ENCODE peak calls at places on chromosomes 3 and 15, in four cellular contexts. E is M059J; D is NCI-H1092; L is activated CD4-positive, CD25-positive, alpha-beta regulatory T cell treated with anti-CD3 and anti-CD28 coated beads, Interleukin-2, amount 50 U/mL, for 72 hours. C is an unnamed sample.

GRCh38 chr3:72036899-72037298 is 252.0 kb upstream of the PROK2 start:
- DNase-seq in E (peak), D (no peak), L (no peak), C (peak)

GRCh38 chr3:46947981-46948791 is 28.4 kb downstream of the CCDC12 start:
- DNase-seq in E (peak), D (no peak), L (peak), C (peak)

GRCh38 chr15:101455291-101455916 is 34.1 kb downstream of the PCSK6 start:
- DNase-seq in E (no peak), D (no peak), L (no peak), C (no peak)

GRCh38 chr3:38662544-38662943 is 13.1 kb upstream of the SCN5A start:
- DNase-seq in E (peak), D (no peak), L (no peak), C (peak)

GRCh38 chr3:52044869-52045616 is 11.3 kb downstream of the DUSP7 start:
- DNase-seq in E (no peak), D (no peak), L (no peak), C (no peak)

GRCh38 chr3:182738583-182739514 is 54.5 kb upstream of the ATP11B start:
- DNase-seq in E (no peak), D (no peak), L (no peak), C (peak)

GRCh38 chr3:99877180-99877579 is 59.5 kb downstream of the CMSS1 start:
- DNase-seq in E (no peak), D (no peak), L (no peak), C (no peak)

GRCh38 chr3:53712817-53713388 is 133.3 kb downstream of the CHDH start:
- DNase-seq in E (no peak), D (no peak), L (no peak), C (no peak)

GRCh38 chr3:47661121-47661752 is 82.6 kb upstream of the CSPG5 start:
- DNase-seq in E (peak), D (no peak), L (no peak), C (peak)

GRCh38 chr3:53938645-53939044 is 47.0 kb upstream of the SELENOK start:
- DNase-seq in E (peak), D (peak), L (peak), C (peak)

GRCh38 chr3:29430558-29430971 is 149.7 kb downstream of the RBMS3 start:
- DNase-seq in E (peak), D (no peak), L (no peak), C (peak)

GRCh38 chr15:85088300-85088699 is 106.6 kb downstream of the PDE8A start:
- DNase-seq in E (no peak), D (no peak), L (no peak), C (no peak)

C was measured in renal cortical epithelial cell.